ENCODE peak calls at places on chromosomes 13 and 19, in eight cellular contexts. J is sigmoid colon, Z is osteoblast, D is adrenal gland, Q is ovary, H is GM23338, W is thoracic aorta, G is upper lobe of right lung. C is an unnamed sample.

GRCh38 chr19:10368101-10368803 is 12.1 kb downstream of the TYK2 start:
- DNase-seq in J (no peak), Z (peak; percentile 66), D (no peak), Q (no peak), H (peak; percentile 36), W (no peak), G (no peak), C (no peak)

GRCh38 chr13:40508112-40508511 is 158.3 kb downstream of the FOXO1 start:
- DNase-seq in J (no peak), Z (no peak), D (no peak), Q (no peak), H (no peak), W (no peak), G (no peak), C (no peak)

GRCh38 chr19:6186435-6186834 is 51.0 kb downstream of the ACSBG2 start:
- DNase-seq in J (no peak), Z (no peak), D (no peak), Q (no peak), H (no peak), W (no peak), G (no peak), C (no peak)

GRCh38 chr13:103497404-103497803 is 431.2 kb upstream of the SLC10A2 start:
- DNase-seq in J (no peak), Z (no peak), D (no peak), Q (no peak), H (no peak), W (no peak), G (no peak), C (no peak)

GRCh38 chr13:76229281-76229680 is 593.2 kb downstream of the LMO7 start:
- DNase-seq in J (no peak), Z (no peak), D (no peak), Q (no peak), H (no peak), W (no peak), G (no peak), C (no peak)

GRCh38 chr13:18952225-18953016 is 229.2 kb downstream of the TUBA3C start:
- DNase-seq in J (no peak), Z (peak; percentile 69), D (no peak), Q (no peak), H (no peak), W (no peak), G (peak; percentile 48), C (no peak)

GRCh38 chr13:44131069-44131614 is 242.5 kb upstream of the SERP2 start:
- DNase-seq in J (no peak), Z (no peak), D (no peak), Q (no peak), H (no peak), W (no peak), G (no peak), C (no peak)

GRCh38 chr19:44587863-44588752 is 25.3 kb upstream of the IGSF23 start:
- DNase-seq in J (no peak), Z (no peak), D (no peak), Q (no peak), H (no peak), W (no peak), G (no peak), C (no peak)

GRCh38 chr13:36146513-36147276 is 15.5 kb upstream of the DCLK1 start:
- DNase-seq in J (no peak), Z (no peak), D (no peak), Q (no peak), H (no peak), W (no peak), G (no peak), C (no peak)

GRCh38 chr19:35757749-35758608 is at the start of gene PROSER3:
- DNase-seq in J (peak; percentile 100), Z (peak; percentile 100), D (peak; percentile 100), Q (peak; percentile 98), H (peak; percentile 99), W (peak; percentile 94), G (peak; percentile 99), C (peak; percentile 99)

GRCh38 chr13:73956795-73957408 is 177.3 kb downstream of the KLF12 start:
- DNase-seq in J (no peak), Z (no peak), D (no peak), Q (no peak), H (no peak), W (no peak), G (no peak), C (no peak)

GRCh38 chr13:29583073-29583785 is 12.3 kb downstream of the SLC7A1 start:
- DNase-seq in J (no peak), Z (peak; percentile 95), D (no peak), Q (no peak), H (no peak), W (no peak), G (no peak), C (no peak)

GRCh38 chr13:67574320-67575233 is 344.4 kb upstream of the PCDH9 start:
- DNase-seq in J (no peak), Z (no peak), D (no peak), Q (no peak), H (no peak), W (no peak), G (no peak), C (no peak)

GRCh38 chr13:21232196-21232595 is 55.7 kb downstream of the MRPL57 start:
- DNase-seq in J (peak; percentile 75), Z (no peak), D (no peak), Q (peak; percentile 24), H (peak; percentile 16), W (no peak), G (no peak), C (peak; percentile 11)

GRCh38 chr13:41326661-41327060 is 15.6 kb downstream of the NAA16 start:
- DNase-seq in J (no peak), Z (no peak), D (no peak), Q (no peak), H (no peak), W (no peak), G (no peak), C (no peak)

GRCh38 chr13:33257786-33258185 is 27.8 kb downstream of the STARD13 start:
- DNase-seq in J (no peak), Z (no peak), D (no peak), Q (no peak), H (no peak), W (no peak), G (no peak), C (no peak)

GRCh38 chr13:50584856-50585580 is 258.5 kb downstream of the DLEU7 start:
- DNase-seq in J (no peak), Z (no peak), D (no peak), Q (no peak), H (peak; percentile 35), W (no peak), G (no peak), C (no peak)

GRCh38 chr13:50576156-50576555 is 267.3 kb downstream of the DLEU7 start:
- DNase-seq in J (no peak), Z (no peak), D (no peak), Q (no peak), H (no peak), W (no peak), G (peak; percentile 70), C (peak; percentile 80)

GRCh38 chr13:50577806-50578205 is 265.7 kb downstream of the DLEU7 start:
- DNase-seq in J (no peak), Z (no peak), D (no peak), Q (no peak), H (no peak), W (no peak), G (no peak), C (no peak)

GRCh38 chr13:50581586-50582196 is 261.8 kb downstream of the DLEU7 start:
- DNase-seq in J (no peak), Z (no peak), D (no peak), Q (no peak), H (no peak), W (no peak), G (no peak), C (no peak)

DNA sequence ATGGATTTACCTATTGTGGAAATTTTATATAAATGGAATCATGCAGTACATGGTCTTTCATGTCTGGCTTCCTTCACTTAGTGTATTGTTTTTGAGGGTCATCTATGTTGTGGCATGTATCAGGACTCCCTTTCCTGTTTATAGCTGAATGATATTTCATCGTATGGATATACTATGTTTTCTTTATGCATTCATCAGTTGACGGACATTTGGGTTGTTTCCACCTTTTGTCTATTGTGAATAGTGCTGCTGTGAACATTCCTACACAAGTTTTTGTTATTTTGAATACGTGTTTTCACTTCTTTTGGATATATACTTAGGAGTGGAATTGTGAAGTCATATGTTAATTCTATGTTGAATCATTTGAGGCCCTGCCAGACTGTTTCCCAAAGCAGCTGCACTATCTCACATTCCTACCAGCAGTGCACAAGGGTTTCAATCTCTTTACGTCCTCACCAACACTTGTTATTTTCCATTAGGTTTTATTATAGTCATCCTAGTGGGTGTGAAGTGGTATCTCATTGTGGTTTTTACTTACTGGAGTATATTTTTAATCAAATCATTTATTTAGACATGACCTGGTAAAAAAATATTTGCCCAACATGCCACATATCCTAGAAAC is 262.7 kb downstream of the DLEU7 start:
- DNase-seq in J (no peak), Z (no peak), D (no peak), Q (no peak), H (no peak), W (no peak), G (no peak), C (no peak)
- TF ChIP-seq CTCF in J (no peak), Z (peak; percentile 57), D (no peak), Q (no peak), H (no peak), W (no peak), G (no peak), C (no peak)

GRCh38 chr19:47157455-47158321 is 27.1 kb downstream of the SAE1 start:
- DNase-seq in J (peak; percentile 74), Z (peak; percentile 84), D (peak; percentile 65), Q (no peak), H (peak; percentile 96), W (peak; percentile 2), G (no peak), C (peak; percentile 59)
- H3K4me1 ChIP-seq in J (no peaks in the 10 kb centered on the region), Z (peaks cover 40% of the 10 kb centered on the region), D (peaks cover 15% of the 10 kb centered on the region), Q (peaks cover 9% of the 10 kb centered on the region), H (peaks cover 35% of the 10 kb centered on the region), W (peaks cover 36% of the 10 kb centered on the region), G (peaks cover 50% of the 10 kb centered on the region), C (peaks cover 55% of the 10 kb centered on the region)

GRCh38 chr19:2043864-2044708 is 7.0 kb downstream of the MKNK2 start:
- DNase-seq in J (peak; percentile 77), Z (peak; percentile 87), D (peak; percentile 69), Q (peak; percentile 49), H (no peak), W (no peak), G (no peak), C (no peak)

GRCh38 chr19:2043269-2043641 is 7.8 kb downstream of the MKNK2 start:
- DNase-seq in J (peak; percentile 77), Z (peak; percentile 73), D (peak; percentile 63), Q (peak; percentile 51), H (no peak), W (no peak), G (peak; percentile 66), C (peak; percentile 62)

GRCh38 chr19:2041686-2042484 is 9.2 kb downstream of the MKNK2 start:
- DNase-seq in J (peak; percentile 99), Z (peak; percentile 98), D (peak; percentile 99), Q (peak; percentile 99), H (peak; percentile 97), W (peak; percentile 90), G (peak; percentile 100), C (peak; percentile 99)

GRCh38 chr19:2041436-2041685 is 9.7 kb downstream of the MKNK2 start:
- DNase-seq in J (no peak), Z (peak; percentile 81), D (peak; percentile 57), Q (no peak), H (no peak), W (no peak), G (no peak), C (no peak)

GRCh38 chr19:2042485-2043268 is 8.4 kb downstream of the MKNK2 start:
- DNase-seq in J (peak; percentile 81), Z (peak; percentile 77), D (peak; percentile 78), Q (peak; percentile 79), H (peak; percentile 54), W (no peak), G (peak; percentile 77), C (peak; percentile 61)
- H3K4me3 ChIP-seq in J (peak overlapping the region; percentile 23), Z (no peak overlapping the region), D (no peak overlapping the region), Q (peak overlapping the region; percentile 19), H (peak overlapping the region; percentile 48), W (peak overlapping the region; percentile 71), G (peak overlapping the region; percentile 36), C (peak overlapping the region; percentile 5)

GRCh38 chr19:13972368-13973155 is 20.3 kb downstream of the DCAF15 start:
- DNase-seq in J (no peak), Z (no peak), D (no peak), Q (no peak), H (no peak), W (no peak), G (no peak), C (no peak)
- TF ChIP-seq CTCF in J (no peak), Z (no peak), D (no peak), Q (no peak), H (no peak), W (no peak), G (no peak), C (no peak)